ENCODE peak calls at places on chromosomes 13 and 19, in nine cellular contexts. R, M, B, S, E, V, A, C and T are unnamed samples. For H3K4me1, the result is how much of the 10 kb centered on the place peaks cover.

GRCh38 chr19:20558011-20558410 is 7.6 kb downstream of the ZNF737 start:
- DNase-seq in E (no peak), C (no peak), A (no peak), S (no peak), R (no peak), B (no peak), V (no peak), M (no peak), T (no peak)

GRCh38 chr13:112842343-112842856 is 126.6 kb upstream of the MCF2L start:
- DNase-seq in R (no peak), B (peak), A (no peak), M (no peak), S (no peak), V (peak), E (no peak), C (no peak), T (no peak)

GRCh38 chr13:71515639-71516038 is 351.4 kb downstream of the DACH1 start:
- DNase-seq in C (no peak), R (no peak), M (no peak), A (no peak), S (no peak), V (no peak), E (no peak), B (no peak), T (no peak)

GRCh38 chr13:44307255-44307654 is 66.4 kb upstream of the SERP2 start:
- DNase-seq in S (no peak), E (no peak), M (no peak), R (no peak), C (no peak), V (peak), A (peak), B (no peak), T (no peak)

GRCh38 chr19:37243206-37243632 is 25.2 kb downstream of the ZNF383 start:
- DNase-seq in C (no peak), V (peak), M (no peak), R (no peak), A (no peak), B (no peak), S (no peak), E (no peak), T (no peak)

GRCh38 chr13:109408596-109409382 is 377.6 kb downstream of the IRS2 start:
- DNase-seq in E (no peak), B (no peak), A (no peak), M (no peak), V (no peak), R (no peak), C (no peak), S (no peak), T (no peak)

GRCh38 chr13:27839809-27840467 is 47.7 kb downstream of the GSX1 start:
- DNase-seq in R (no peak), A (peak), S (no peak), B (no peak), M (no peak), E (peak), C (no peak), V (no peak), T (no peak)

GRCh38 chr13:50071399-50071798 is 56.2 kb downstream of the KCNRG start:
- DNase-seq in S (no peak), E (no peak), R (no peak), V (peak), B (no peak), A (no peak), C (no peak), M (no peak), T (no peak)

GRCh38 chr13:113927661-113928581 is 46.0 kb downstream of the C13orf46 start:
- DNase-seq in V (peak), B (no peak), A (no peak), M (peak), S (peak), C (peak), E (peak), R (peak), T (no peak)

GRCh38 chr19:17806945-17807344 is 12.0 kb downstream of the B3GNT3 start:
- DNase-seq in B (no peak), E (no peak), R (no peak), V (no peak), M (no peak), A (no peak), S (no peak), C (no peak), T (no peak)

GRCh38 chr19:29001006-29001921 is 211.7 kb downstream of the UQCRFS1 start:
- DNase-seq in R (no peak), B (no peak), V (no peak), S (no peak), E (peak), M (no peak), A (no peak), C (peak), T (no peak)

GRCh38 chr19:17255150-17255621 is 9.4 kb downstream of the USHBP1 start:
- DNase-seq in S (no peak), R (no peak), M (no peak), B (no peak), C (peak), A (no peak), E (no peak), V (no peak), T (no peak)

GRCh38 chr13:44092053-44092452 is 212.3 kb downstream of the LACC1 start:
- DNase-seq in A (no peak), S (no peak), M (no peak), C (no peak), R (no peak), E (no peak), B (no peak), V (peak), T (no peak)

GRCh38 chr13:24834902-24835510 is 71.0 kb downstream of the RNF17 start:
- DNase-seq in C (no peak), M (no peak), R (no peak), E (no peak), V (no peak), S (no peak), B (no peak), A (no peak), T (no peak)

GRCh38 chr19:32404213-32404938 is 1.2 kb upstream of the DPY19L3 start:
- DNase-seq in M (no peak), S (no peak), R (no peak), V (peak), B (peak), A (no peak), C (no peak), E (peak), T (no peak)

GRCh38 chr13:27678306-27679040 is 56.8 kb downstream of the POLR1D start:
- DNase-seq in A (no peak), M (no peak), E (no peak), S (peak), B (no peak), V (no peak), C (no peak), R (no peak), T (no peak)

GRCh38 chr13:65913173-65913572 is 1317.0 kb downstream of the PCDH9 start:
- DNase-seq in B (no peak), A (peak), C (no peak), M (no peak), R (no peak), S (no peak), E (peak), V (peak), T (no peak)

GRCh38 chr19:44718441-44719261 is 19.7 kb downstream of the CEACAM16 start:
- DNase-seq in C (peak), E (no peak), A (no peak), B (peak), V (peak), S (peak), R (peak), M (peak), T (no peak)

GRCh38 chr19:44723299-44723951 is 24.5 kb downstream of the CEACAM16 start:
- DNase-seq in B (no peak), R (no peak), C (no peak), A (no peak), V (no peak), S (no peak), M (no peak), E (no peak), T (no peak)

GRCh38 chr19:44719262-44719701 is 20.3 kb downstream of the CEACAM16 start:
- DNase-seq in S (no peak), E (no peak), V (no peak), R (no peak), M (no peak), B (no peak), C (no peak), A (no peak), T (no peak)

GRCh38 chr19:44722131-44723121 is 23.5 kb downstream of the CEACAM16 start:
- DNase-seq in V (no peak), A (no peak), B (no peak), S (no peak), M (no peak), E (no peak), R (peak), C (no peak), T (no peak)

DNA sequence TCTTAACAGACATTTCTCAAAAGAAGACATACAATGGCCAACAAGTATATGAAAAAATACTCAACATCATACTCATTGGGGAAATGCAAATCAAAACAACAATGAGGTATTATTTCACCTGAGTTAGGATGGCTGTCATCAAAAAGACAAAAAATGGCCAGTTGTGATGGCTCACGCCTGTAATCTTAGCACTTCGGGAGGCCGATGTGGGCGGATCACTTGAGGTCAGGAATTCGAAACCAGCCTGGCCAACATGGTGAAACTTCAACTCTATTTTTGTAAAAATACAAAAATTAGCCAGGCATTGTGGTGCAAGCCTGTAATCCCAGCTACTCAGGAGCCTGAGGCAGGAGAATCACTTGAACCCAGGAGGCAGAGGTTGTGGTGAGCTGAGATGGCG is 22.0 kb downstream of the CEACAM16 start:
- DNase-seq in B (no peak), M (no peak), S (no peak), A (no peak), C (no peak), R (no peak), E (no peak), V (no peak), T (no peak)
- H3K4me1 ChIP-seq in B (under half), M (under half), S (under half), A (half or more), C (half or more), R (under half), E (under half), V (under half), T (under half)

DNA sequence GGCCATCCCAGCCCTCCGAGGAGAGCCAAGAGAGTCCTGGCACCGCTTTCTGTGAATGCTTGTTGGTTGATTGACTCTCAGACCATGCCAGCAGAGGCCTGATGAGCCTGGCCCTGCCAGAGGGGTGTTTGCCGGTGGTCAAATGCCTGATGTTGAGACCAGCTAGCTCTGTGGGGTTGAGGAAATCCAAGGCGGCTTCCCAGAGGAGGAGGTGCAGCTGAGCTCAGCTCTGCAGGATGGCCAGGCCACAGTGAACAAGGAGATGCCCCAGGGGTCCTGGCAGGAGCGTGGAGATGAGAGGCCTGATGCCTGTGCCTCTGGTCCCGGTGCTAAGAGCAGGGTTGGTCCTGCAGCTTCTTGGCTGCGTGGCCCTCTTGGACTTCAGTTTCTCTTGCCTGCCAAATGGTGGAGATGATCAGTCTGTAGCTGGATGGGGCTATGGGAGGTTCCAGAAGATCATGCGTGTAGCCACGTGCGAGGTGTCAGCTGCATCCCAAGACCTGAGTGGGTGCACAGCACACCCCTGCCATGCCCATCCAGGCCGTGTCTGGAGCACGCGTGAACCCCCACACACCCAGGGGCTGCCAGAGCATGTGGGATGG is 16.8 kb downstream of the NFIC start:
- DNase-seq in M (no peak), A (no peak), V (no peak), E (peak), R (peak), C (no peak), S (no peak), B (no peak), T (no peak)
- H3K4me1 ChIP-seq in M (under half), A (half or more), V (under half), E (under half), R (under half), C (half or more), S (half or more), B (under half), T (under half)

DNA sequence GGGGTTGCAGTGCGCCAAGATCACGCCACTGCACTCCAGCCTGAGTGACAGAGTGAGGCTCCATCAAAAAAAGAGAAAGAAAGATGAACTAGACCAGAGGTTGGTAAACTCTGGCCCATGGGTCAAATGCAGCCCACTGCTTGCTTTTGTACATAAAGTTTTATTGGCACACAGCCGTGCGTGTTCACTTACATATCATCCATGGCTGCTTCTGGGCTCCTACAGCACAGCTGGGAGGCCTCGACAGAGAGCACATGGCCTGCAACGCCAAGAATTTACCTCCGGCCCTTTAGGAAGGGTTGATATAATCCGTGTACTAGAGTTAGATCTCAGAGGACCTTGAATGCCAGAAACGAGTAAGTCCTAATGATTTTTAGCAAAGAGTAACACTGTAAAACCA is 46.0 kb downstream of the GNG7 start:
- DNase-seq in A (no peak), M (no peak), R (no peak), C (no peak), V (no peak), E (no peak), S (no peak), B (no peak), T (no peak)
- H3K4me1 ChIP-seq in A (under half), M (under half), R (under half), C (under half), V (under half), E (under half), S (under half), B (under half), T (under half)

GRCh38 chr13:95533545-95534135 is 18.9 kb upstream of the CLDN10 start:
- DNase-seq in V (no peak), A (no peak), M (no peak), R (no peak), B (no peak), S (peak), E (no peak), C (no peak), T (no peak)
- H3K4me1 ChIP-seq in V (under half), A (under half), M (under half), R (under half), B (under half), S (under half), E (under half), C (under half), T (under half)

GRCh38 chr13:84497613-84498012 is 615.3 kb upstream of the SLITRK1 start:
- DNase-seq in M (no peak), E (no peak), R (no peak), B (no peak), V (no peak), S (no peak), C (no peak), A (no peak), T (no peak)
- H3K4me1 ChIP-seq in M (under half), E (under half), R (under half), B (under half), V (under half), S (under half), C (under half), A (under half), T (under half)

DNA sequence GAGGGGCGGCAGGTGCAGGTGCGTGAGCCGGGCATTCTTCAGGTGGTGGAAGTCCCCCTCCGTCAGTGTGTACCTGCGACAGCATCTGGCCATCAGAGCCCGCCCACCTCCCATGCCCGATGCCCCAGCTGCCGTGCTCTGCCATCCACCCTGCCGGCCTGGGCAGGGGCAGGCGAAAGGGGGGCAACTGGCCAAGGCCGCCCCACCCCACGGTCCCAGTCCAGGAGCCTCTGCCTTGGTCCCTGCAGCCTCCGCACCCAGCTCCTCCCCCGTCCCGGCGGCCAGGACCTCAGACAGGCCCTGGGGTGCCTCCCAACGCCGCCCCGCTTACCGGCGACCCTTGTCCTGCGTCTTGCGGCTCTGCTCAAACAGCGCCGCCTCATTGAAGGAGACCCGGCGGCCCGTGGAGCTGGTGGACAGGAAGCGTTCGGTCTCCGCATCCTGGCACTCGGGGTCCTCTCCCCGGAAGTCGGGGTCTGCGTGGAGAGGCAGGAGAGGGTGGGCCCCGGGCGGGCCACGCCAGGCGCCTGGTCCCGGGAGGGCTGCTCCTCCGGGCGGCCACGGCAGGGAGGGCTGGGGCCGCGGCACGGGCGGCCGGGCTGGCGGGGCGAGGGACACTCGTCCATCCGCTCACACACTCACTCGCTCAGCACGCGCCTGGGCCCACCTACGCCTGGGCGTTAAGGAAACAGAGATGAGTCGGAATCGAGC is 3.0 kb downstream of the CBARP start:
- DNase-seq in M (no peak), V (no peak), A (no peak), C (no peak), S (no peak), E (no peak), B (no peak), R (no peak), T (no peak)
- H3K4me1 ChIP-seq in M (under half), V (under half), A (under half), C (under half), S (under half), E (under half), B (under half), R (under half), T (under half)

GRCh38 chr13:95512424-95512823 is 40.1 kb upstream of the CLDN10 start:
- DNase-seq in B (no peak), V (no peak), M (no peak), E (no peak), C (no peak), S (no peak), A (no peak), R (no peak), T (no peak)

GRCh38 chr13:95512957-95513356 is 39.6 kb upstream of the CLDN10 start:
- DNase-seq in S (no peak), B (no peak), V (no peak), A (no peak), M (no peak), E (no peak), C (no peak), R (no peak), T (no peak)

GRCh38 chr13:95516492-95516891 is 36.0 kb upstream of the CLDN10 start:
- DNase-seq in S (no peak), V (no peak), B (no peak), C (no peak), E (no peak), M (no peak), R (no peak), A (no peak), T (no peak)

GRCh38 chr13:95510950-95511349 is 41.6 kb upstream of the CLDN10 start:
- DNase-seq in B (no peak), A (no peak), C (no peak), S (no peak), R (no peak), V (no peak), M (no peak), E (no peak), T (no peak)

DNA sequence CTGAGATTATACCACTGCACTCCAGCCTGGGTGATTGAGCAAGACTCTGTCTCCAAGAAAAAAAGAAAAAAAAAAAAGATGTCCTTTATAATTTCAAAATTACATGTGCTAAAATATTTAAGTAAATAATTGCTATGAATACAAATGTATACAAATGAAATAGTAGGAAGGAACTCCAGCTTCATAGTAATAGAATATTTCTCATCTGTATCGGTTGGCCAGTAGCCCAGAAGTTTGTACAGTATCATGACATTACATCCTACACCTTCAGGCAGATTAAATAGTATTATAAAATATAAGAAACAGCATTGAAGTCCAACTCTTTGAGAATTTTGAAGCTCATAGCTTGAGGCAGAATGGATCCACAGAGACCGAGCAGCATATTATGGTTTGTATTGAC is 36.5 kb upstream of the CLDN10 start:
- DNase-seq in M (no peak), E (no peak), S (no peak), V (no peak), R (no peak), A (no peak), B (no peak), C (no peak), T (no peak)
- H3K4me1 ChIP-seq in M (under half), E (under half), S (under half), V (under half), R (under half), A (under half), B (under half), C (under half), T (under half)

DNA sequence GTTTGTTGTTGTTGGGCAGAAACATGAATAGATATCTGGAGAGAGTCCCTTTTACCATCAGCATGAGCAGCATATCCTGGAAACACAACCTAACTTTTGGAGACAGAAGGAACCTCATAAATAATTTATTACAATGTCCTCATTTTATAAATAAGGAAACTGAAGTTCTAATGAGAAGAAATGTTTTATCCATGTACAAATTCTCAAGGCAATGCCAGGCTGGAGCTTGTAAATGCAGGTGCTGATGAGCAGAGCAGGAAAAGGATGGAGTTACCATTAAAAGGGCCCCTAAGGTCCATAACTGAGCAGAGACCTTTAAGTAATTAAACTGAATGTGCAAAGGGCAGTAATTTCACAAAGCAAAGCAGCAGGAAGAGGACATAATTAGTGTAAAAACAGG is 17.3 kb downstream of the LCP1 start:
- DNase-seq in C (no peak), S (no peak), A (no peak), M (no peak), V (no peak), E (no peak), R (no peak), B (no peak), T (no peak)
- H3K4me1 ChIP-seq in C (under half), S (under half), A (under half), M (under half), V (under half), E (under half), R (under half), B (under half), T (half or more)

GRCh38 chr13:46627462-46627861 is 74.5 kb downstream of the LRCH1 start:
- DNase-seq in S (no peak), V (no peak), R (no peak), M (no peak), C (no peak), A (no peak), E (no peak), B (no peak), T (no peak)
- H3K4me1 ChIP-seq in S (under half), V (under half), R (under half), M (under half), C (under half), A (under half), E (under half), B (under half), T (under half)